ENCODE peak calls at places on chromosomes 7 and 10, in six cellular contexts. M is stomach, D is gastrocnemius medialis, U is uterus, O is A549, H is testis. A is an unnamed sample.

GRCh38 chr7:44393238-44394111 is 68.1 kb upstream of the CAMK2B start:
- DNase-seq in M (no peak), D (no peak), U (no peak), O (no peak), H (peak; percentile 9), A (no peak)

GRCh38 chr10:11007661-11008060 is 10.0 kb upstream of the CELF2 start:
- DNase-seq in M (no peak), D (no peak), U (no peak), O (no peak), H (no peak), A (no peak)

GRCh38 chr7:15555385-15555859 is 6.4 kb downstream of the AGMO start:
- DNase-seq in M (no peak), D (no peak), U (no peak), O (peak; percentile 52), H (peak; percentile 27), A (no peak)

GRCh38 chr10:30996481-30996980 is 35.1 kb downstream of the ZNF438 start:
- DNase-seq in M (no peak), D (no peak), U (no peak), O (no peak), H (no peak), A (no peak)

GRCh38 chr7:155252958-155253501 is 44.6 kb upstream of the INSIG1 start:
- DNase-seq in M (peak; percentile 33), D (no peak), U (no peak), O (no peak), H (no peak), A (peak; percentile 88)

GRCh38 chr10:128604025-128604424 is 477.8 kb upstream of the MKI67 start:
- DNase-seq in M (no peak), D (no peak), U (no peak), O (no peak), H (no peak), A (no peak)

GRCh38 chr7:100887186-100887954 is 2.1 kb downstream of the UFSP1 start:
- DNase-seq in M (no peak), D (no peak), U (no peak), O (no peak), H (no peak), A (no peak)

GRCh38 chr7:101173752-101174244 is 6.3 kb downstream of the NAT16 start:
- DNase-seq in M (peak; percentile 34), D (no peak), U (no peak), O (peak; percentile 81), H (peak; percentile 63), A (no peak)

GRCh38 chr10:13225601-13226000 is 8.6 kb downstream of the UCMA start:
- DNase-seq in M (no peak), D (no peak), U (no peak), O (no peak), H (no peak), A (peak; percentile 9)

GRCh38 chr10:51861731-51862130 is 162.3 kb upstream of the CSTF2T start:
- DNase-seq in M (no peak), D (peak; percentile 70), U (no peak), O (no peak), H (no peak), A (no peak)

GRCh38 chr7:9125246-9125645 is 691.8 kb downstream of the NXPH1 start:
- DNase-seq in M (no peak), D (no peak), U (no peak), O (no peak), H (no peak), A (no peak)

GRCh38 chr10:25174461-25175230 is at the start of gene GPR158:
- DNase-seq in M (peak; percentile 91), D (peak; percentile 52), U (peak; percentile 55), O (peak; percentile 92), H (peak; percentile 97), A (peak; percentile 88)

GRCh38 chr10:124387078-124387874 is 31.4 kb downstream of the OAT start:
- DNase-seq in M (peak; percentile 9), D (no peak), U (no peak), O (peak; percentile 26), H (no peak), A (no peak)

DNA sequence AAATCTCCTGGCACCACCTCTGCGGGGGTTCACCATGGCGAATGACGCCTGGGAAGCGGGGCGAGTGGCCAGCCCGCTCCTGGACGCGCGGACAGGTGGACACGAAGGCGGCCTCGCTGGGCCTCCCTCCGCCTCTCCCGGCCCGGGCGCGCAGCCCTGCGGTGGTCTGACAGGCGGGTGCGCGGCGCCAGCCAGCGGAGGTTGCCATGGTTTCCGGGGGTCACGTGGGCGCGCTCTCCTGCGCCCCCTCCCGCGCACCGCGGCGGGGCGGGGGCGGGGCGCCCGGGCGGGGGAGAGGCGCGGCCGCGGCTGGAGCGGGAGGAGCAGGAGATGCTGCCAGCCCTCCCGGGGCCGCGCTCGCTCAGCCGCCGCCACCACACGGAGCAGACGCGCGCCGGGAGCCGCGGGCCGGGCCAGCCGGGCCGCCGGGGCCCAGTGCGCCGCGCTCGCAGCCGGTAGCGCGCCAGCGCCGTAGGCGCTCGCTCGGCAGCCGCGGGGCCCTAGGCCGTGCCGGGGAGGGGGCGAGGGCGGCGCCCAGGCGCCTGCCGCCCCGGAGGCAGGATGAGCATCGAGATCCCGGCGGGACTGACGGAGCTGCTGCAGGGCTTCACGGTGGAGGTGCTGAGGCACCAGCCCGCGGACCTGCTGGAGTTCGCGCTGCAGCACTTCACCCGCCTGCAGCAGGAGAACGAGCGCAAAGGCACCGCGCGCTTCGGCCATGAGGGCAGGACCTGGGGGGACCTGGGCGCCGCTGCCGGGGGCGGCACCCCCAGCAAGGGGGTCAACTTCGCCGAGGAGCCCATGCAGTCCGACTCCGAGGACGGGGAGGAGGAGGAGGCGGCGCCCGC is at the start of gene PRKAR2B:
- DNase-seq in M (peak; percentile 62), D (no peak), U (peak; percentile 85), O (peak; percentile 56), H (peak; percentile 91), A (peak; percentile 73)
- TF ChIP-seq POLR2A in M (no peak), D (no peak), U (peak; percentile 37), O (no peak), H (no peak), A (no peak)

GRCh38 chr7:36262286-36262685 is 109.2 kb downstream of the EEPD1 start:
- DNase-seq in M (no peak), D (no peak), U (no peak), O (no peak), H (no peak), A (no peak)

GRCh38 chr7:36262706-36263484 is 109.8 kb downstream of the EEPD1 start:
- DNase-seq in M (no peak), D (no peak), U (no peak), O (no peak), H (no peak), A (no peak)

GRCh38 chr7:36260481-36260880 is 107.4 kb downstream of the EEPD1 start:
- DNase-seq in M (no peak), D (no peak), U (no peak), O (no peak), H (no peak), A (no peak)

GRCh38 chr7:36264123-36264916 is 111.3 kb downstream of the EEPD1 start:
- DNase-seq in M (no peak), D (no peak), U (no peak), O (no peak), H (no peak), A (no peak)

DNA sequence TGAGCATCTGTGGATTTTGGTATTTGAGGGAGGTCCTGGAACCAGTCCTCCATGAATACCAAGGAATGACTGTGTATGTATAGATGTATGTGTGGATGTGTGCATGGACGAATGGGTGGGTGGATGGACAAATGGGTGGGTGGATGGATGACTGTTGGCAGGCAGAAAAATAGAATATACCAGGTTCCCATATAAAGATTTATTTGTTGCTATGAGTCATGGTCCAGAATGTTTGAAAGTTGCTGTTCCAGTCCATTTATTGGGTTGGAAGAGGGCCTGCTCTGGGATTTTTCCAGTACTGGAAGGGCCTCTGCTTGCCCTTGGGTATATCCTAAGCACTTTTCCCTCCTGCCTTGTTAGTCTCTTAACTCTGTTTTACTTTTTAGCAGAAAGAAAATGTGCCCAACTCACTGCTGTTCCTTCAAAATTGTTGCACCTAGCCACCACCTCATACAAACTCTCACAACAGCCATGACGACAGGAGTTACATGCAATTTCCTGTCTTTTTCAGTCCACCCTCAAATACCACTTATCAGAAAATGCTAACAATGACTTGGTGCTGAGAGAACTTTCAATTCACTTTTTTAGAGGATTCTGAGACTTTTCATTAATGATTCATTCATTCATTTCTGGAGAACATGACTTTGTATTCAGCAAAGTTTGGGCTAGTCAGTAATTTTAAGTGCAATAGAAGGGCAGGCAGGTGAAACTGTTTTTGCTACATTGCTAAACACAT is 108.1 kb downstream of the EEPD1 start:
- DNase-seq in M (no peak), D (no peak), U (no peak), O (no peak), H (no peak), A (no peak)
- H3K27ac ChIP-seq in M (no peak overlapping the region), D (no peak overlapping the region), U (no peak overlapping the region), O (no peak overlapping the region), H (no peak overlapping the region), A (no peak overlapping the region)

DNA sequence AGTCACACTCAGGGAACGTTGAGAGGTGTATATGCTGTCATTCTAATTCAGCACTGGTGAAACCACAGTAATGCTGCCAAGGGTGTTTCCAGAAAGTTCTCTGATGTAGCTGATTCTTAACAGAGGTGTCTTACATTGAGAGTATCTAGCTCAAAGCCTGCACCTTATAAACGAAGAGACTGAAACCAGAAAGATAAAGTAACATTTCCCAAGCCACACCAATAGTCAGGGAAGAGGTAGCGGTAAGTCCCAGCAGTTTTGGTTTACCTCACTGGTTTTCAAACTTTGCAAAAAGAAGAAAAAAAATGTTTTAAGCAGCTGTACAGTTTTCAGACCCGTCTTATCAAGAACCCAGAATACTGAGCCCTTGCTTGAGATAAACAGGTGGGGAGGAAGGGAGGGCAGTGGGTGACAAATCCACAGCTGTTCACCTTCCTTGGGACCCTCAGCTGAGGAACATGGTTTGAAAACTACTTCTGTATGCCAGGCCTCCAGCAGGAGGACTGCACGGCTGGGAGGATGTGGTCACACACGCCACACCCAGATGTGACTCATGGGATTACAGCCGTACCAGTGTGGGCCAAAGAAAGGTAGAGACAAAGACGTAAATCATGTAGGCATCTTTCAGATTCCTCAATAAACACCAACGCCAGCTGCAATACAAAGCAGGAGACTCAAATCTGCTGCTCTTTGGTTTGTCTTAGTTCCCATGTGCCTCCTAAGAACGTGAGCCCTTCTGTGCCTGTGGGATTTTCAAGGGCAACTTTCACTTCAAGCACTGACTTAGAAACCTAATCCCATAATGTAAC is 64.0 kb upstream of the GSDME start:
- DNase-seq in M (peak; percentile 71), D (peak; percentile 23), U (peak; percentile 46), O (peak; percentile 95), H (peak; percentile 30), A (no peak)
- TF ChIP-seq POLR2A in M (no peak), D (no peak), U (no peak), O (no peak), H (no peak), A (no peak)

DNA sequence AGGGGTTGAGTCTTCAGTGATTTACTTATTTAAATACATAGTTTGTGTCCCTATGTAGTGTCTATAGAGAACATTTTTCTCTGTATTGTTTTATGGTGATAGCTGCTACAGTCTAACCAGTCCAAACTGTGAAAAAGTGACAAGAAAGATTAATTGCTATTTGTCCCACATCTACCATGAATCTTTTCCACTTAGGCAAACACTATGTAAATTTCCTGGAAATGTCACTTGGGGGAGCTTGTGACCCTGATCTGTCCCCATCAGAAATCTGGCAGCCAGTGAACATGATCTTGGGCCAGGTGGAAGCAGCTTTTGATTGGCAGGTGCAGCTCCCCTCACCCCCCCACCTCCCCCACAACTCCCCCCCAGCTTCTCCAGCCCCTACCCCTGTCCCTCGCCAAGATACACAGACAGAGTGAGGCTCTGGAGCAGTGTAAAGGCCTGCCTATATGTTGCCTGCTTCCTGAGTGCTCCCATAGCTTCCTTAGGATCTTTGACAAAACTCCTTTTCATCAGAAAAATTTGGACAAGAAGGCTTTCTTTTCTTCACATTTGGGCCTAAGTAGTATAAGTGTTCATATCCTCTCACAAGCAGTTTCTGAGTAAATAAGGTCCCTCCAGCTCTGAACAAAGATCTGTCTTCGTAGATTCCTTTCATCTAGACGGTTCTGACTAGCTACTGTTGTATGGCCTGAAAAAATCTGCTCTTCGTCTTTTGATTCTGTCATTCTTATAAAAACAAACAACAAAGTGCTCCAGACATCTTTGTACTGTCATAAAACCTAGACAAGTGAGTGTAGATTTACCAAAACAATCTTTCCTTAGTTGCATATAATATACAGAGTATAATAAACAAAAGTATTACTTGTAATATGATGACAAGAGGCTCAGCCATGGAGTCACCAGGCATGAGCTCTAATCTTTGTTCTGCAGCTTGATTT is 31.6 kb upstream of the SLC13A1 start:
- DNase-seq in M (no peak), D (no peak), U (no peak), O (no peak), H (no peak), A (no peak)
- H3K27ac ChIP-seq in M (no peak overlapping the region), D (no peak overlapping the region), U (no peak overlapping the region), O (no peak overlapping the region), H (no peak overlapping the region), A (no peak overlapping the region)

A was measured in right lobe of liver.